ENCODE peak calls at places on chromosomes 3 and 15, in six cellular contexts. J is cardiac fibroblast, N is nephron progenitor cell, W is right lobe of liver, M is right atrium auricular region, A is GM20000. Z is an unnamed sample.
A peak's percentile ranks its signal among the peaks of the same experiment; 100 is the strongest.

GRCh38 chr3:107366766-107367165 is 10.5 kb upstream of the CCDC54 start:
- DNase-seq in J (no peak), N (no peak), W (no peak), M (no peak), A (no peak), Z (no peak)

GRCh38 chr3:49388416-49388815 is 23.4 kb downstream of the RHOA start:
- DNase-seq in J (no peak), N (no peak), W (no peak), M (no peak), A (no peak), Z (no peak)

GRCh38 chr15:67914537-67915373 is 74.9 kb upstream of the RNU6-1 start:
- DNase-seq in J (peak; percentile 74), N (peak; percentile 58), W (peak; percentile 82), M (peak; percentile 80), A (no peak), Z (no peak)

GRCh38 chr3:51944541-51945021 is 2.4 kb downstream of the PARP3 start:
- DNase-seq in J (no peak), N (no peak), W (no peak), M (no peak), A (no peak), Z (no peak)

GRCh38 chr3:196227086-196227485 is 10.8 kb downstream of the SLC51A start:
- DNase-seq in J (no peak), N (no peak), W (no peak), M (no peak), A (no peak), Z (no peak)

GRCh38 chr15:74995779-74996765 is 709 bp downstream of the SCAMP5 start:
- DNase-seq in J (no peak), N (peak; percentile 47), W (no peak), M (no peak), A (no peak), Z (no peak)

GRCh38 chr3:130857336-130858026 is 36.4 kb upstream of the ATP2C1 start:
- DNase-seq in J (no peak), N (no peak), W (no peak), M (no peak), A (no peak), Z (no peak)

GRCh38 chr3:101685870-101686307 is 629 bp downstream of the RPL24 start:
- DNase-seq in J (peak; percentile 20), N (no peak), W (no peak), M (no peak), A (no peak), Z (no peak)

GRCh38 chr15:58467722-58468436 is 36.1 kb downstream of the LIPC start:
- DNase-seq in J (no peak), N (no peak), W (peak; percentile 91), M (no peak), A (no peak), Z (no peak)

GRCh38 chr15:77027697-77028450 is 32.9 kb downstream of the PSTPIP1 start:
- DNase-seq in J (no peak), N (peak; percentile 54), W (peak; percentile 45), M (no peak), A (no peak), Z (no peak)

GRCh38 chr3:141383555-141384129 is 15.3 kb downstream of the ZBTB38 start:
- DNase-seq in J (no peak), N (no peak), W (no peak), M (no peak), A (no peak), Z (no peak)

GRCh38 chr3:160928183-160928718 is 172.2 kb downstream of the PPM1L start:
- DNase-seq in J (no peak), N (no peak), W (no peak), M (no peak), A (no peak), Z (no peak)

GRCh38 chr3:100210777-100211145 is 50.0 kb upstream of the TBC1D23 start:
- DNase-seq in J (peak; percentile 92), N (no peak), W (no peak), M (no peak), A (peak; percentile 29), Z (peak; percentile 37)

GRCh38 chr3:194604126-194604525 is 29.1 kb downstream of the TMEM44 start:
- DNase-seq in J (no peak), N (no peak), W (no peak), M (no peak), A (no peak), Z (no peak)

GRCh38 chr3:194606163-194606562 is 27.1 kb downstream of the TMEM44 start:
- DNase-seq in J (no peak), N (no peak), W (no peak), M (no peak), A (no peak), Z (no peak)

GRCh38 chr3:194606941-194607340 is 26.3 kb downstream of the TMEM44 start:
- DNase-seq in J (no peak), N (no peak), W (no peak), M (no peak), A (no peak), Z (no peak)

GRCh38 chr3:194602580-194603300 is 30.5 kb downstream of the TMEM44 start:
- DNase-seq in J (no peak), N (peak; percentile 25), W (no peak), M (no peak), A (no peak), Z (no peak)

GRCh38 chr3:194604837-194605236 is 28.4 kb downstream of the TMEM44 start:
- DNase-seq in J (no peak), N (no peak), W (no peak), M (no peak), A (no peak), Z (no peak)
- TF ChIP-seq CTCF in J (peak; percentile 59), N (peak; percentile 28), W (peak; percentile 15), M (no peak), A (no peak), Z (peak; percentile 16)

DNA sequence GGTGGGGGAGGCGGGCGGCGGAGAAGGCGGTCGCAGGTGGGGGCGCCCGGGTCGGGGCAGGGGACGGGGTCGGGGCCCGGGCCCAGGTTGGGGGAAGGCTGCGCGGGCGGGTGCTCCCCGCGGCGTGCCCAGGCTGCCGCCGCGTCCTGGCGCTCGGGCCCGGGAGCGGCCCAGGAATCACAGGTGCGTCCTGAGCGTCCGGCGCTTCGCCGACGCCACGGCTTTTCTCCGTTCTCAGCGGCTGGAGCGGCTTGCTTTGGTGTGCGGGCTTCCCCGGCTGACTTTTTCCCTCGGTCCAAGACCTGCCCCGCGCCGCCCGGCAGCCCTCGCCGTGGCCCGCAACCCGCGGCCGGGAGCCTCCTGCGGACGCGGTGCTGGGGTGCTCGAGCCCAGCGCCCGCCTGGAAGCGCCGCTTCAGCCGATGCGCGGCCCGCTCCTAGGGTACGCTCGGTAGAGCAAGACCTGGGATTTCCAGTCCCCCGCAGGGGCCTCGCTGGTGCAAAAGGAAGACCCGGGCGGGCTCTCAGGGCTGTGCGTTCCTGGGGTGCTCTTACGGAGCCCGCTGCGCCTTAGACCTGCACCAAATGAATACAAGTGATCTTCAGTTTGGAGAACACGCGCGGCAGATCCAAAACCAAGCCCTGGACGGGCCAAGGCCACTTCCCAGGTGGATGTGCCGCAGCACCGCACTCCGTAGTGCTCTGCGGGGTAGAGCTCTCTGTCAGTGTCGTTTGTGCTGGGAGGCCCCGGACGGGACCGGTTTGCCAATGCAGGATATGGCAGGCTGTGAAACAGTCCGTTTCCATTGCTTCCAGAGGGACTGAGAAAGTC is 639 bp downstream of the NIPA1 start:
- DNase-seq in J (no peak), N (peak; percentile 48), W (no peak), M (no peak), A (peak; percentile 61), Z (peak; percentile 54)
- TF ChIP-seq CTCF in J (no peak), N (no peak), W (no peak), M (no peak), A (no peak), Z (no peak)

DNA sequence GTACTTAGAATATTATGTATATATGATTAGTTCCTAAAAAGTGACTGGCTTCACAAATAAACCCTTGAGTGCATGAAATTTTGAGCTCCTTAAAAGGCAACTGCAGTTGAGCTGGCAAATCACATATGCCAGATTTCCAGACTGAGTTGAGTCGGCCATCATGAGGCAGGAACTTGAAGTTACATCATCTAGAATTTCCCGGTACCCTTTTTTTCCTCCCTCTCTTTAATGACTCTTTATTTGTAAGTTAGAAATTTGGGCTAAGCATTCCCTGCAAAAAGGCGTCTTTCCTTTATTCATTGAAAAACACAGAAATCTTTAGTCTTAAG is 162.6 kb downstream of the FNDC3B start:
- DNase-seq in J (peak; percentile 93), N (no peak), W (no peak), M (no peak), A (no peak), Z (no peak)
- TF ChIP-seq CTCF in J (peak; percentile 5), N (no peak), W (no peak), M (no peak), A (no peak), Z (no peak)

GRCh38 chr3:85801955-85802354 is 843.2 kb downstream of the CADM2 start:
- DNase-seq in J (no peak), N (peak; percentile 4), W (no peak), M (no peak), A (no peak), Z (no peak)
- TF ChIP-seq CTCF in J (no peak), N (peak; percentile 39), W (peak; percentile 35), M (no peak), A (no peak), Z (no peak)

GRCh38 chr3:172038823-172039222 is 555 bp upstream of the FNDC3B start:
- DNase-seq in J (peak; percentile 77), N (no peak), W (no peak), M (peak; percentile 81), A (no peak), Z (no peak)

GRCh38 chr3:172036541-172037215 is 2.7 kb upstream of the FNDC3B start:
- DNase-seq in J (no peak), N (no peak), W (no peak), M (no peak), A (no peak), Z (no peak)

GRCh38 chr3:172031957-172032356 is 7.4 kb upstream of the FNDC3B start:
- DNase-seq in J (no peak), N (no peak), W (no peak), M (no peak), A (no peak), Z (no peak)

GRCh38 chr3:172033392-172033791 is 6.0 kb upstream of the FNDC3B start:
- DNase-seq in J (no peak), N (no peak), W (no peak), M (no peak), A (no peak), Z (no peak)

DNA sequence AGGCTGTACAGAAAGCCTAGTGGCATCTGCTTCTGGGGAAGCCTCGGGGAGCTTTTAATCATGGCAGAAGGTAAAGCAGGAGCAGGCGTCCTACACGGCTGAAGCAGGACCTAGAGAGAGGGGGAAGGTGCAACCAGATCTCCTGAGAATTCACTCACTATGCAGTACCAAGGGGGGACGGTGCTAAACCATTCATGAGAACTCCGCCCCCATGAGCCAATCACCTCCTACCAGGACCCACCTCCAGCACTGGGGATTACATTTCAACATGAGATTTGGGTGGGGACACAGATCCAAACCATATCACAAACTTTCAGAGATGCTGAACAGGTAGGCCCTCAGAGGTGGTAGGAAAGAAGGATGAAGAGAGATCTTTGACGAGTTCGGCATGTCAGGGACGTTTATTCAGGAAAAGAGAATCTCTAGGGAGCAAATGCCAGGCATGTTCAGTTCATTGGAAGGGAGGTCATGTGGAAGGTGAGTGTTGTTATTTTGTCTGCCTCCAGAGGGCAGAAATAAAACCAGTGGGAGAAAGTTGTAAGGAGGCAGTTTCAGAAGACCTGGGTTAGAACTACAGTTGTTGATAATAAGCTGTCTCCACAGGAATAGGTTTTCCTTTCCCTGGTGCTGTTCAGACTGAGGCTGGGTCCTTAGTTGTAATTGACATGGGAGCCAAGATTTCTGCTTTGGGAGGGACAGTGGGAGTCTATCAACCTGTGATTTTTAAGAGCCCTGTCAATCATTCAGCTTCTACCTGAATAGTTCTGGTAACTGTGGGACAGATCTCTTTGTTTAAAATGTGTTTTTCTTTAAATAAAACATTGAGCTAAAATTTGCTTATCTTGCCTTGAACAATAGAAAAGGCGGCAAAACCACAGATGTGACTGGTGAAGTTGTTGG is 4.3 kb upstream of the FNDC3B start:
- DNase-seq in J (peak; percentile 44), N (no peak), W (peak; percentile 51), M (no peak), A (peak; percentile 31), Z (no peak)
- TF ChIP-seq CTCF in J (peak; percentile 45), N (no peak), W (peak; percentile 64), M (no peak), A (peak; percentile 1), Z (peak; percentile 40)

GRCh38 chr15:89225588-89225987 is 4.2 kb upstream of the RLBP1 start:
- DNase-seq in J (no peak), N (no peak), W (no peak), M (no peak), A (no peak), Z (no peak)
- TF ChIP-seq CTCF in J (no peak), N (no peak), W (no peak), M (no peak), A (no peak), Z (no peak)